ENCODE peak calls at places on chromosome 19, in eight cellular contexts. H is SK-N-SH, U is HCT116, F is AG04450, I is psoas muscle, N is fibroblast of pulmonary artery, K is stomach, G is lower lobe of right lung. J is an unnamed sample.
A peak's percentile ranks its signal among the peaks of the same experiment; 100 is the strongest.

GRCh38 chr19:38617764-38618589 is at the start of gene MAP4K1:
- DNase-seq in U (no peak), H (no peak), I (peak; percentile 46), F (no peak), K (peak; percentile 53), N (no peak), G (peak; percentile 67), J (no peak)

GRCh38 chr19:37905936-37906867 is at the start of gene WDR87:
- DNase-seq in G (peak; percentile 62), K (peak; percentile 48), H (peak; percentile 95), N (peak; percentile 16), I (peak; percentile 21), U (no peak), F (no peak), J (no peak)

GRCh38 chr19:58035863-58036262 is 2.0 kb downstream of the ZSCAN1 start:
- DNase-seq in K (no peak), U (no peak), G (no peak), N (no peak), I (no peak), F (no peak), H (no peak), J (no peak)

GRCh38 chr19:17081672-17082630 is 6.4 kb downstream of the MYO9B start:
- DNase-seq in K (no peak), N (no peak), G (no peak), U (no peak), F (no peak), I (no peak), H (no peak), J (no peak)

GRCh38 chr19:4640247-4641000 is 1.1 kb downstream of the TNFAIP8L1 start:
- DNase-seq in H (no peak), F (no peak), I (peak; percentile 28), G (peak; percentile 57), U (no peak), N (no peak), K (no peak), J (no peak)

GRCh38 chr19:49664171-49665070 is 1.2 kb downstream of the IRF3 start:
- DNase-seq in U (peak; percentile 94), K (peak; percentile 93), H (peak; percentile 95), N (peak; percentile 78), F (no peak), I (peak; percentile 89), G (peak; percentile 93), J (no peak)

GRCh38 chr19:45418812-45419211 is 4.9 kb downstream of the ERCC1 start:
- DNase-seq in I (no peak), K (no peak), F (no peak), G (no peak), U (no peak), H (no peak), N (no peak), J (no peak)

GRCh38 chr19:29293736-29294342 is 80.9 kb upstream of the UQCRFS1 start:
- DNase-seq in H (no peak), F (no peak), U (no peak), I (no peak), K (no peak), G (no peak), N (no peak), J (no peak)

GRCh38 chr19:53847555-53847954 is 20.1 kb upstream of the MYADM start:
- DNase-seq in U (no peak), H (no peak), G (no peak), N (no peak), F (no peak), K (no peak), I (no peak), J (no peak)

GRCh38 chr19:7619671-7620441 is 9.5 kb downstream of the XAB2 start:
- DNase-seq in K (peak; percentile 75), U (no peak), H (no peak), N (no peak), F (no peak), I (no peak), G (no peak), J (no peak)

GRCh38 chr19:46390121-46390858 is 23.1 kb downstream of the CCDC8 start:
- DNase-seq in K (no peak), H (peak; percentile 72), U (no peak), N (no peak), F (no peak), I (no peak), G (peak; percentile 30), J (no peak)

GRCh38 chr19:33176670-33177416 is 17.3 kb upstream of the LRP3 start:
- DNase-seq in H (peak; percentile 97), K (peak; percentile 98), I (peak; percentile 95), G (peak; percentile 97), N (peak; percentile 99), U (peak; percentile 97), F (peak; percentile 98), J (peak; percentile 94)
- TF ChIP-seq CTCF in H (peak; percentile 11), K (no peak), I (peak; percentile 40), G (peak; percentile 38), N (no peak), U (peak; percentile 12), F (peak; percentile 25), J (no peak)

GRCh38 chr19:10516064-10516385 is 1.2 kb downstream of the S1PR5 start:
- DNase-seq in K (no peak), F (no peak), I (no peak), U (no peak), N (no peak), H (no peak), G (no peak), J (no peak)

GRCh38 chr19:10517361-10517759 is at the start of gene S1PR5:
- DNase-seq in K (no peak), I (no peak), F (no peak), N (no peak), U (no peak), G (no peak), H (peak; percentile 70), J (no peak)

GRCh38 chr19:10518444-10519361 is 1.5 kb upstream of the S1PR5 start:
- DNase-seq in I (no peak), G (no peak), F (no peak), N (no peak), K (no peak), H (peak; percentile 51), U (no peak), J (no peak)

GRCh38 chr19:10517760-10518443 is 655 bp upstream of the S1PR5 start:
- DNase-seq in U (no peak), H (peak; percentile 69), K (no peak), F (no peak), I (no peak), N (peak; percentile 18), G (no peak), J (no peak)

GRCh38 chr19:10516671-10517286 is 468 bp downstream of the S1PR5 start:
- DNase-seq in N (no peak), F (no peak), G (no peak), U (no peak), K (no peak), I (no peak), H (no peak), J (no peak)
- H3K4me3 ChIP-seq in N (peak overlapping the region; percentile 38), F (peak overlapping the region; percentile 47), G (peak overlapping the region; percentile 43), U (peak overlapping the region; percentile 64), K (peak overlapping the region; percentile 20), I (peak overlapping the region; percentile 52), H (peak overlapping the region; percentile 38), J (no peak overlapping the region)

GRCh38 chr19:35919306-35919705 is 11.2 kb upstream of the TYROBP start:
- DNase-seq in G (no peak), K (no peak), I (no peak), U (no peak), H (no peak), N (no peak), F (no peak), J (no peak)

GRCh38 chr19:35911790-35912189 is 3.7 kb upstream of the TYROBP start:
- DNase-seq in U (peak; percentile 38), K (peak; percentile 83), F (no peak), I (no peak), H (no peak), N (no peak), G (peak; percentile 58), J (no peak)

GRCh38 chr19:35913589-35913988 is 5.5 kb upstream of the TYROBP start:
- DNase-seq in K (no peak), H (no peak), F (no peak), G (no peak), I (no peak), U (no peak), N (no peak), J (no peak)

GRCh38 chr19:35911173-35911572 is 3.1 kb upstream of the TYROBP start:
- DNase-seq in I (no peak), N (no peak), H (no peak), G (no peak), F (no peak), U (no peak), K (no peak), J (no peak)

DNA sequence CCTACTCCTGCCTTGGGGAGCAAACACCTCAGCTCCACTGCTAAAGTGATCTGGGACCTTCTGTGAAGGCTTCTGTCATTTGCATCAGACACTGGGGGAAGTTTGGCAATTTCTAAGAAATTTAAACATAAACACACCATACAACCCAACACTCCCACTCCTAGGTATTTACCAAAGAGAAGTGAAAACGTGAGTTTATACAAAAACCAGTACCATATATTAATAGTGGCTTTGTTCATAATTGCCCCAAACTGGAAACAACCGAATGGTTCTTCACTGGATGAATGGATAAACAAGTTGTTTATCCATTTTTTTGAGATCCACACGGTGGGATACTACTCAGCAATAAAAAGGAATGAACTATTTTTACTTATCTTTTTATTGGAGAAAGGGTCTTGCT is 7.4 kb upstream of the TYROBP start:
- DNase-seq in F (no peak), U (no peak), G (no peak), I (no peak), N (no peak), K (no peak), H (no peak), J (no peak)
- TF ChIP-seq CTCF in F (no peak), U (no peak), G (no peak), I (no peak), N (no peak), K (no peak), H (no peak), J (no peak)

GRCh38 chr19:22523940-22524339 is 101.8 kb upstream of the ZNF98 start:
- DNase-seq in F (no peak), G (no peak), H (no peak), K (no peak), I (no peak), U (no peak), N (no peak), J (no peak)

GRCh38 chr19:22528956-22529355 is 105.2 kb upstream of the ZNF492 start:
- DNase-seq in F (no peak), N (no peak), H (no peak), I (no peak), K (no peak), U (no peak), G (no peak), J (no peak)

GRCh38 chr19:22526661-22527272 is 104.6 kb upstream of the ZNF98 start:
- DNase-seq in N (no peak), H (no peak), F (no peak), G (no peak), K (no peak), I (no peak), U (no peak), J (no peak)

GRCh38 chr19:22530042-22530441 is 104.1 kb upstream of the ZNF492 start:
- DNase-seq in G (no peak), K (no peak), N (no peak), H (no peak), F (no peak), I (no peak), U (no peak), J (no peak)

DNA sequence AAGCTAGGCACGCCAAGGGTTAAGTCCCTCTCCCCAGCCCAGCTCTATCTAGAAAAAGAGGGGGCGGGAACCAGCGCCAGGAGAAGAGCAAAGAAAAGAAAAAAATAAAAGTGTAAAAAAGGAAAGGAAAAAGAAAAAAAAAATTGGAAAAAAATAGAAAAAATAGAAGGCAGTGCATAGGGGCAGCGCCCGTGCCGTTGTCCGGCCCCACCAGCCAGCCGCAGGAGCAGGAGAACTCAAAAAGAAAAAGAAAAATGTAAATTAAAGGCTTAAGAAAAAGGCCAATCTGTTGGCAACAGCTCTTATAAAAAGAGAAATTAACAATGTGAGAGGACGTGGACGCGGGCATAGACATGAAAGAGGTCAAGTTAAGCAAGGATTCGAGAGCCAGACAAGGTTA is 105.4 kb upstream of the ZNF98 start:
- DNase-seq in I (no peak), N (no peak), K (no peak), G (no peak), U (no peak), H (no peak), F (no peak), J (no peak)
- H3K4me3 ChIP-seq in I (no peak overlapping the region), N (no peak overlapping the region), K (no peak overlapping the region), G (no peak overlapping the region), U (no peak overlapping the region), H (no peak overlapping the region), F (no peak overlapping the region), J (no peak overlapping the region)

J was measured in HFF-Myc.